ENCODE peak calls at places on chromosomes 2 and 18, in four cellular contexts. T is heart left ventricle, H is ovary, B is HCT116. M is an unnamed sample.
A peak's percentile ranks its signal among the peaks of the same experiment; 100 is the strongest.

GRCh38 chr2:235607541-235608199 is 113.8 kb downstream of the AGAP1 start:
- DNase-seq in T (no peak), H (no peak), B (no peak), M (no peak)

GRCh38 chr2:33848486-33848885 is 249.4 kb upstream of the FAM98A start:
- DNase-seq in T (no peak), H (no peak), B (no peak), M (no peak)

GRCh38 chr18:51727780-51728179 is 530.3 kb upstream of the MEX3C start:
- DNase-seq in T (no peak), H (no peak), B (no peak), M (no peak)

GRCh38 chr2:132421198-132421780 is 4.7 kb downstream of the GPR39 start:
- DNase-seq in T (no peak), H (no peak), B (no peak), M (no peak)

GRCh38 chr2:29528371-29528770 is 393.0 kb downstream of the ALK start:
- DNase-seq in T (no peak), H (no peak), B (no peak), M (no peak)

GRCh38 chr18:37270046-37270665 is 295.4 kb downstream of the CELF4 start:
- DNase-seq in T (peak; percentile 29), H (peak; percentile 43), B (no peak), M (no peak)

GRCh38 chr18:56083889-56084288 is 495.9 kb upstream of the TCF4 start:
- DNase-seq in T (no peak), H (no peak), B (no peak), M (no peak)

GRCh38 chr2:230258483-230258882 is 32.9 kb downstream of the SP140 start:
- DNase-seq in T (no peak), H (no peak), B (no peak), M (no peak)

GRCh38 chr2:196376984-196377877 is 205.9 kb upstream of the STK17B start:
- DNase-seq in T (no peak), H (no peak), B (no peak), M (no peak)

GRCh38 chr2:18346364-18346763 is 214.1 kb downstream of the RDH14 start:
- DNase-seq in T (peak; percentile 26), H (no peak), B (no peak), M (no peak)

GRCh38 chr18:63994783-63995399 is 25.0 kb downstream of the SERPINB8 start:
- DNase-seq in T (no peak), H (peak; percentile 55), B (peak; percentile 22), M (no peak)

GRCh38 chr2:171479154-171479814 is 43.0 kb upstream of the CYBRD1 start:
- DNase-seq in T (no peak), H (no peak), B (no peak), M (no peak)

GRCh38 chr2:205696541-205697441 is 14.5 kb downstream of the NRP2 start:
- DNase-seq in T (no peak), H (no peak), B (no peak), M (no peak)

GRCh38 chr2:237451582-237452469 is 35.2 kb upstream of the MLPH start:
- DNase-seq in T (peak; percentile 52), H (peak; percentile 68), B (no peak), M (no peak)

GRCh38 chr2:62998949-62999348 is 51.7 kb upstream of the OTX1 start:
- DNase-seq in T (no peak), H (no peak), B (no peak), M (no peak)

GRCh38 chr2:39027427-39027826 is 93.4 kb downstream of the SOS1 start:
- DNase-seq in T (no peak), H (no peak), B (no peak), M (no peak)

GRCh38 chr18:52326001-52326400 is 14.0 kb upstream of the DCC start:
- DNase-seq in T (no peak), H (no peak), B (no peak), M (no peak)

GRCh38 chr2:119769645-119770044 is 9.9 kb downstream of the PTPN4 start:
- DNase-seq in T (no peak), H (no peak), B (no peak), M (no peak)

GRCh38 chr2:236503100-236503499 is 66.5 kb upstream of the ACKR3 start:
- DNase-seq in T (no peak), H (no peak), B (no peak), M (no peak)

GRCh38 chr2:222304737-222305509 is 6.1 kb upstream of the PAX3 start:
- DNase-seq in T (no peak), H (no peak), B (no peak), M (peak; percentile 82)

GRCh38 chr18:77042583-77042982 is 90.0 kb downstream of the MBP start:
- DNase-seq in T (no peak), H (no peak), B (no peak), M (no peak)

GRCh38 chr2:158745866-158746382 is 49.2 kb upstream of the DAPL1 start:
- DNase-seq in T (no peak), H (no peak), B (no peak), M (no peak)

GRCh38 chr2:68774569-68775271 is 40.1 kb downstream of the ARHGAP25 start:
- DNase-seq in T (peak; percentile 80), H (peak; percentile 61), B (no peak), M (peak; percentile 97)

GRCh38 chr2:73268831-73269685 is 15.2 kb downstream of the FBXO41 start:
- DNase-seq in T (no peak), H (no peak), B (peak; percentile 82), M (peak; percentile 89)

GRCh38 chr2:177271981-177272666 is 7.6 kb upstream of the NFE2L2 start:
- DNase-seq in T (no peak), H (no peak), B (no peak), M (no peak)

GRCh38 chr18:57436193-57436964 is 1.2 kb downstream of the ONECUT2 start:
- DNase-seq in T (no peak), H (no peak), B (no peak), M (no peak)

DNA sequence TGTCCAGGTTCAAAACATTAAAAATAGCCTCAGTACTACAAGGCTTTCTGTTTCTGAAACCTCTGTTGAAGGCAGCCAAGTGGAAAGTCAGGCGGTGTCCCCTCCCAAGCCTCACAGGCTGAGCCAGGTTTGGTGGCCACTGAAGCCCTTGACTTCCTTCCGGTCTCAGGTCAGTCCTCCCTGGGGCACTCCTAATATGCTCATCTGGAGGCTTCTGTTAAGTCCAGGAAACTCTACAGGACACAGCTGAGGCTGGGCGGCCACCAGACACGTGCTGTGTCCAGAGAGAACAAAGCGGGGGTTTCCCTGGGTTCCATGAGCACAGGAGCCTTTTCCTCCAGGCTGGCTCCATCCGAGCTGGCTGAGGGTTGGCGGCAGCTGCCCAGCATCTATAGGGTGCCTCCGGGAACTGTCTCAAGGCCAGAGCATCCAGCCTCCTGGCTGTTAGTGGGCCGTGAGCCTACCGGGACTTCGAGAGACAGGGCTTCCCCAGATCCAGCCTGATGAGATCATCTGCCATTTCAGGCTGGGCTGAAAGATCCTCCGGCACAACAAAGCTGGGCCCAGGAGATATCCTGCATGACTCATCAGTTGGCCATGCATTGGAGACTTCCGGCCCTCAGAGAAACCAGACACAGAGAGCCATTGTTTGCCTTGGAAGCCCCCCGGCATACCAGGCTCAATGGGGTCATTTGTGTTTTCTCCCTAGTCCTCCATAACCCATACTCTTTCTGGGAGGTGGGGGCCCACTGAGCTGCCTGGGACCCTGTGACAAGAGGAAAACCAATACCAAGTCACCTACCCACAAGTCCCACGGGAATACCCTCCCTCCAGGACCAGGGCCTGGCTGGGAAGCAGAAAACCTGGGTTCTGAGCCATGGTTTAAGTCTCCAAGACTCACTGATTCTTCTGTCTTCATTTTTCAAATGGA is 71.7 kb downstream of the HS1BP3 start:
- DNase-seq in T (peak; percentile 91), H (peak; percentile 89), B (peak; percentile 92), M (peak; percentile 86)
- TF ChIP-seq POLR2A in T (no peak), H (no peak), B (no peak), M (no peak)

DNA sequence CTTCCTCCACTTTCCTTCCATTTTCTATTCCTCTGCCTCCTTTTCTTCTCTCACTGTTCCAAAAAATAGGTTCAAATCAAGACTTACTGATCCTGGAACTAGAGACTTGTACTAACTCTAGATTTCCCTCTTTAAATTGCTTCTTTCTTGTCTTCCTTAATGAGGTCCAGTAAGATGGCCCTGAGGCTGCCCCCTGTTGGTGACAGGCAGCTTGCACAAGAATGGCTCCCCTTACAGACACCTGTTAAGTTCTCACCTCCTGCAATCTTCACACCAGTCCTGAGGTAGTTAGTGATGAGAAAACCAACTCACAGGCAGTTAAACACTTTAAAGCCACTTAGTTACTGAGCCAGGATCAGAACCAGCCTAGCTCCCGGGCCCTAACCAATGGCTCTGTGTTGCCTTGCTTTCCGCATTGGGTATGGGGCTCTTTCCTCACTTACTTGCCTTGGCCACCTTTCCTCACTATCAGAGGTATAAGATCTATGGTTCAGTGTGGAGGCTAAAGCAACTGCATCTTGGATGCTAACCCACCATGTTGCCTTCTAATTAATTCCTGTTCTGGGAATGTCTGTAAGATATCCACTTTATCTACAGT is 130.6 kb downstream of the AKAIN1 start:
- DNase-seq in T (no peak), H (no peak), B (no peak), M (no peak)
- TF ChIP-seq CTCF in T (no peak), H (no peak), B (peak; percentile 31), M (peak; percentile 34)

GRCh38 chr18:13266208-13267100 is 47.9 kb downstream of the LDLRAD4 start:
- DNase-seq in T (peak; percentile 59), H (no peak), B (no peak), M (peak; percentile 66)

GRCh38 chr18:13264986-13265900 is 46.7 kb downstream of the LDLRAD4 start:
- DNase-seq in T (no peak), H (no peak), B (no peak), M (no peak)

GRCh38 chr18:13267517-13267916 is 49.0 kb downstream of the LDLRAD4 start:
- DNase-seq in T (no peak), H (no peak), B (no peak), M (peak; percentile 27)

GRCh38 chr18:13264091-13264777 is 45.7 kb downstream of the LDLRAD4 start:
- DNase-seq in T (peak; percentile 81), H (no peak), B (no peak), M (no peak)

DNA sequence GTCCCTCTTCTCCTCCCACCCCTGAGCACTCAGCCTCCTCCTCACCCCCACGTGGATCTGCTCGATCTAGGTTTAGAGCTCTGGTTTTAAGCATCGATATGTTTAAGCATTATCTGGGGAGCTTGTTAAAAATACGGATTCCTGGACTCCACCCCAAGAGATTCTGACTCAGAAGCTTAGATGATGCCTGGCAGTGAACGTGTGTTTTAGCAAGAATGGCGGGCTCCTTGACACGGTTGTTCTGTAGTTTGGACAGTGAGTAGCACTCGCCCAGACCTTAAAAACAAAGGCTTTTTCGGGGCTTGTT is 47.3 kb downstream of the LDLRAD4 start:
- DNase-seq in T (no peak), H (no peak), B (no peak), M (no peak)
- H3K27ac ChIP-seq in T (peak overlapping the region; percentile 77), H (no peak overlapping the region), B (no peak overlapping the region), M (no peak overlapping the region)

DNA sequence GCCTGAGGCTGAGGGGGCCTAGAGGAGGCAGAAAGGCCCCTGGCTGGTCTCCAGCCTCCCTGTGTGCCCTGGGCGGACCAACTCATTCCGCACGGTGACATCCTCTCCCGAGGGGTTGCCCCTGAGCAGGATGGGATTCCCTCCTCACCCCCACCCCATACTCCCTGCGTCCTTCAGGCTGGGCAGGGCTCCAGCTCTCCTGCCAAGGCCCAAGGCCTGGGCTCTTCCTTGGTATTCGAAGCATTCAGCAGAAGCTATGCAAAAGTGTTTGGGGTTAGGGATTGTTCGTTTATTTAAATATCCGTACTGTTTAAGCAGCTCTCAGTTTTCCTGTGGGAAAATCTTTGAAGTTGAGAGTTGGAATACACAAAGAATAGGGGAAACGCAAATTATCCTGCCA is 113.1 kb upstream of the RAB12 start:
- DNase-seq in T (no peak), H (no peak), B (no peak), M (no peak)
- TF ChIP-seq POLR2A in T (no peak), H (no peak), B (no peak), M (no peak)

GRCh38 chr2:65313954-65314256 is 86.3 kb downstream of the ACTR2 start:
- DNase-seq in T (no peak), H (no peak), B (no peak), M (no peak)
- TF ChIP-seq CTCF in T (no peak), H (no peak), B (no peak), M (no peak)

M was measured in spleen.